ENCODE peak calls at places on chromosome 2, in eight cellular contexts. X, T, O, F, Q, K, B and S are unnamed samples.

GRCh38 chr2:10140841-10141610 is 18.5 kb downstream of the RRM2 start:
- DNase-seq in X (no peak), T (no peak), O (no peak), F (no peak), Q (no peak), K (no peak), B (no peak), S (no peak)

GRCh38 chr2:151803811-151804210 is 24.4 kb downstream of the ARL5A start:
- DNase-seq in X (no peak), T (no peak), O (no peak), F (no peak), Q (no peak), K (no peak), B (no peak), S (no peak)

GRCh38 chr2:225276207-225276606 is 123.3 kb upstream of the NYAP2 start:
- DNase-seq in X (no peak), T (no peak), O (no peak), F (no peak), Q (no peak), K (no peak), B (no peak), S (no peak)

GRCh38 chr2:181573140-181573736 is 83.7 kb downstream of the CERKL start:
- DNase-seq in X (peak), T (no peak), O (peak), F (no peak), Q (no peak), K (no peak), B (peak), S (peak)

GRCh38 chr2:160270571-160271113 is 70.6 kb upstream of the ITGB6 start:
- DNase-seq in X (no peak), T (peak), O (peak), F (no peak), Q (no peak), K (no peak), B (no peak), S (peak)

GRCh38 chr2:45494275-45494977 is 116.6 kb downstream of the SRBD1 start:
- DNase-seq in X (peak), T (no peak), O (peak), F (no peak), Q (peak), K (no peak), B (peak), S (peak)

GRCh38 chr2:160406591-160407392 is 86.8 kb downstream of the RBMS1 start:
- DNase-seq in X (peak), T (peak), O (peak), F (peak), Q (peak), K (peak), B (no peak), S (peak)

GRCh38 chr2:98377569-98377968 is 31.3 kb downstream of the CNGA3 start:
- DNase-seq in X (no peak), T (no peak), O (no peak), F (no peak), Q (no peak), K (no peak), B (no peak), S (no peak)

GRCh38 chr2:8676191-8676914 is 5.5 kb upstream of the ID2 start:
- DNase-seq in X (no peak), T (peak), O (peak), F (no peak), Q (peak), K (peak), B (no peak), S (peak)

GRCh38 chr2:211468217-211468616 is 911.8 kb downstream of the CPS1 start:
- DNase-seq in X (no peak), T (no peak), O (no peak), F (no peak), Q (no peak), K (no peak), B (peak), S (no peak)

GRCh38 chr2:50438293-50438692 is 593.6 kb downstream of the NRXN1 start:
- DNase-seq in X (no peak), T (no peak), O (no peak), F (no peak), Q (peak), K (no peak), B (peak), S (no peak)

GRCh38 chr2:105806994-105807393 is 62.3 kb downstream of the NCK2 start:
- DNase-seq in X (no peak), T (no peak), O (no peak), F (no peak), Q (no peak), K (no peak), B (no peak), S (no peak)